ENCODE peak calls at places on chromosomes 6 and 20, in ten cellular contexts. D is NCI-H2081; Z is K562; P is NCI-H524; E is dermis blood vessel endothelial cell; G is sciatic nerve; F is neural crest cell; V is stimulated activated CD4-positive, alpha-beta T cell treated with anti-CD3 and anti-CD28 coated beads, Interleukin-1b, Interleukin-23, amount 100 ng/mL, for 1 hour; M is HTR-8/SVneo; C is NCI-H2029 treated with DMSO at 0.1 percent for 48 hours. R is an unnamed sample.

GRCh38 chr6:158057213-158057987 is 75.7 kb downstream of the SYNJ2 start:
- DNase-seq in Z (no peak), D (no peak), P (no peak), V (no peak), F (no peak), M (peak), E (peak), C (no peak), G (no peak), R (no peak)

GRCh38 chr6:34484899-34485298 is 19.0 kb downstream of the PACSIN1 start:
- DNase-seq in C (no peak), M (no peak), D (peak), Z (peak), P (no peak), F (no peak), E (no peak), G (no peak), V (peak), R (no peak)

GRCh38 chr6:25086500-25087091 is 150.8 kb upstream of the RIPOR2 start:
- DNase-seq in V (no peak), P (no peak), F (no peak), D (no peak), M (no peak), G (no peak), E (no peak), C (no peak), Z (no peak), R (no peak)

GRCh38 chr6:18586133-18586532 is 199.0 kb downstream of the RNF144B start:
- DNase-seq in C (no peak), E (no peak), V (no peak), D (no peak), G (no peak), M (no peak), F (no peak), Z (no peak), P (no peak), R (no peak)

GRCh38 chr20:41380551-41381262 is 14.1 kb upstream of the EMILIN3 start:
- DNase-seq in M (no peak), G (no peak), Z (no peak), V (no peak), F (no peak), D (no peak), C (no peak), P (no peak), E (no peak), R (no peak)

GRCh38 chr20:50304501-50304856 is 113.8 kb downstream of the CEBPB start:
- DNase-seq in D (no peak), V (no peak), G (peak), P (no peak), E (no peak), Z (no peak), C (no peak), M (no peak), F (no peak), R (no peak)

GRCh38 chr20:53515749-53516148 is 77.9 kb downstream of the ZNF217 start:
- DNase-seq in P (no peak), D (no peak), E (no peak), V (no peak), G (no peak), M (no peak), F (no peak), C (no peak), Z (no peak), R (no peak)

GRCh38 chr6:21265264-21266044 is 328.1 kb upstream of the SOX4 start:
- DNase-seq in C (no peak), F (no peak), M (no peak), G (no peak), P (no peak), D (no peak), V (no peak), Z (no peak), E (no peak), R (no peak)

GRCh38 chr20:1567392-1568165 is 10.1 kb upstream of the SIRPD start:
- DNase-seq in G (no peak), E (peak), F (no peak), V (no peak), D (no peak), P (no peak), Z (peak), C (no peak), M (peak), R (peak)